ENCODE peak calls at places on chromosomes 13 and 19, in nine cellular contexts. One of them, this sample, is unnamed.
A peak's percentile ranks its signal among the peaks of the same experiment; 100 is the strongest.

GRCh38 chr19:50492303-50493052 is 15.8 kb upstream of the GARIN5A start:
- DNase-seq in NB4: peak; percentile 46
- DNase-seq in AG04450: no peak
- DNase-seq in endothelial cell: no peak
- DNase-seq in AG10803: no peak
- DNase-seq in lower lobe of right lung: peak; percentile 39
- DNase-seq in fibroblast of mammary gland: no peak
- DNase-seq in thoracic aorta: no peak
- DNase-seq in heart left ventricle: no peak
- DNase-seq in this sample: no peak

GRCh38 chr19:9883231-9883758 is 48.2 kb downstream of the PIN1 start:
- DNase-seq in NB4: no peak
- DNase-seq in AG04450: no peak
- DNase-seq in endothelial cell: no peak
- DNase-seq in AG10803: no peak
- DNase-seq in lower lobe of right lung: no peak
- DNase-seq in fibroblast of mammary gland: no peak
- DNase-seq in thoracic aorta: no peak
- DNase-seq in heart left ventricle: no peak
- DNase-seq in this sample: no peak

GRCh38 chr19:35757231-35757748 is 461 bp upstream of the HSPB6 start:
- DNase-seq in NB4: peak; percentile 74
- DNase-seq in AG04450: peak; percentile 85
- DNase-seq in endothelial cell: peak; percentile 32
- DNase-seq in AG10803: peak; percentile 88
- DNase-seq in lower lobe of right lung: no peak
- DNase-seq in fibroblast of mammary gland: peak; percentile 98
- DNase-seq in thoracic aorta: peak; percentile 76
- DNase-seq in heart left ventricle: peak; percentile 92
- DNase-seq in this sample: no peak

GRCh38 chr13:108194435-108194936 is 20.9 kb downstream of the LIG4 start:
- DNase-seq in NB4: no peak
- DNase-seq in AG04450: no peak
- DNase-seq in endothelial cell: no peak
- DNase-seq in AG10803: no peak
- DNase-seq in lower lobe of right lung: no peak
- DNase-seq in fibroblast of mammary gland: no peak
- DNase-seq in thoracic aorta: no peak
- DNase-seq in heart left ventricle: no peak
- DNase-seq in this sample: no peak

GRCh38 chr13:40996433-40997095 is 22.6 kb downstream of the ELF1 start:
- DNase-seq in NB4: peak; percentile 77
- DNase-seq in AG04450: no peak
- DNase-seq in endothelial cell: no peak
- DNase-seq in AG10803: no peak
- DNase-seq in lower lobe of right lung: no peak
- DNase-seq in fibroblast of mammary gland: no peak
- DNase-seq in thoracic aorta: no peak
- DNase-seq in heart left ventricle: no peak
- DNase-seq in this sample: no peak

GRCh38 chr13:101204270-101205011 is 211.9 kb downstream of the NALCN start:
- DNase-seq in NB4: no peak
- DNase-seq in AG04450: no peak
- DNase-seq in endothelial cell: no peak
- DNase-seq in AG10803: peak; percentile 20
- DNase-seq in lower lobe of right lung: no peak
- DNase-seq in fibroblast of mammary gland: peak; percentile 4
- DNase-seq in thoracic aorta: no peak
- DNase-seq in heart left ventricle: no peak
- DNase-seq in this sample: no peak

GRCh38 chr19:46297700-46298476 is 1.0 kb downstream of the HIF3A start:
- DNase-seq in NB4: no peak
- DNase-seq in AG04450: no peak
- DNase-seq in endothelial cell: no peak
- DNase-seq in AG10803: no peak
- DNase-seq in lower lobe of right lung: peak; percentile 69
- DNase-seq in fibroblast of mammary gland: peak; percentile 54
- DNase-seq in thoracic aorta: peak; percentile 47
- DNase-seq in heart left ventricle: peak; percentile 83
- DNase-seq in this sample: no peak

GRCh38 chr13:96806750-96807149 is 187.5 kb downstream of the OXGR1 start:
- DNase-seq in NB4: no peak
- DNase-seq in AG04450: no peak
- DNase-seq in endothelial cell: no peak
- DNase-seq in AG10803: no peak
- DNase-seq in lower lobe of right lung: no peak
- DNase-seq in fibroblast of mammary gland: no peak
- DNase-seq in thoracic aorta: no peak
- DNase-seq in heart left ventricle: no peak
- DNase-seq in this sample: no peak

GRCh38 chr13:112700291-112701060 is 10.6 kb downstream of the ATP11A start:
- DNase-seq in NB4: no peak
- DNase-seq in AG04450: no peak
- DNase-seq in endothelial cell: no peak
- DNase-seq in AG10803: no peak
- DNase-seq in lower lobe of right lung: no peak
- DNase-seq in fibroblast of mammary gland: no peak
- DNase-seq in thoracic aorta: no peak
- DNase-seq in heart left ventricle: peak; percentile 13
- DNase-seq in this sample: no peak

GRCh38 chr19:42115219-42115618 is 17.0 kb downstream of the POU2F2 start:
- DNase-seq in NB4: no peak
- DNase-seq in AG04450: no peak
- DNase-seq in endothelial cell: no peak
- DNase-seq in AG10803: peak; percentile 35
- DNase-seq in lower lobe of right lung: no peak
- DNase-seq in fibroblast of mammary gland: peak; percentile 30
- DNase-seq in thoracic aorta: no peak
- DNase-seq in heart left ventricle: no peak
- DNase-seq in this sample: no peak

GRCh38 chr13:50366488-50367174 is 351.4 kb downstream of the KCNRG start:
- DNase-seq in NB4: peak; percentile 11
- DNase-seq in AG04450: no peak
- DNase-seq in endothelial cell: no peak
- DNase-seq in AG10803: no peak
- DNase-seq in lower lobe of right lung: no peak
- DNase-seq in fibroblast of mammary gland: no peak
- DNase-seq in thoracic aorta: no peak
- DNase-seq in heart left ventricle: no peak
- DNase-seq in this sample: peak; percentile 49

GRCh38 chr19:2663920-2664571 is 38.4 kb downstream of the GNG7 start:
- DNase-seq in NB4: peak; percentile 27
- DNase-seq in AG04450: no peak
- DNase-seq in endothelial cell: no peak
- DNase-seq in AG10803: no peak
- DNase-seq in lower lobe of right lung: no peak
- DNase-seq in fibroblast of mammary gland: no peak
- DNase-seq in thoracic aorta: no peak
- DNase-seq in heart left ventricle: peak; percentile 83
- DNase-seq in this sample: peak; percentile 75

GRCh38 chr19:29285878-29286277 is 72.9 kb upstream of the UQCRFS1 start:
- DNase-seq in NB4: peak; percentile 91
- DNase-seq in AG04450: no peak
- DNase-seq in endothelial cell: peak; percentile 62
- DNase-seq in AG10803: no peak
- DNase-seq in lower lobe of right lung: no peak
- DNase-seq in fibroblast of mammary gland: no peak
- DNase-seq in thoracic aorta: no peak
- DNase-seq in heart left ventricle: no peak
- DNase-seq in this sample: no peak
- TF ChIP-seq CTCF in NB4: peak; percentile 39
- TF ChIP-seq CTCF in AG04450: no peak
- TF ChIP-seq CTCF in endothelial cell: no peak
- TF ChIP-seq CTCF in AG10803: peak; percentile 17
- TF ChIP-seq CTCF in lower lobe of right lung: no peak
- TF ChIP-seq CTCF in fibroblast of mammary gland: peak; percentile 1
- TF ChIP-seq CTCF in thoracic aorta: no peak
- TF ChIP-seq CTCF in heart left ventricle: peak; percentile 23
- TF ChIP-seq CTCF in this sample: no peak

DNA sequence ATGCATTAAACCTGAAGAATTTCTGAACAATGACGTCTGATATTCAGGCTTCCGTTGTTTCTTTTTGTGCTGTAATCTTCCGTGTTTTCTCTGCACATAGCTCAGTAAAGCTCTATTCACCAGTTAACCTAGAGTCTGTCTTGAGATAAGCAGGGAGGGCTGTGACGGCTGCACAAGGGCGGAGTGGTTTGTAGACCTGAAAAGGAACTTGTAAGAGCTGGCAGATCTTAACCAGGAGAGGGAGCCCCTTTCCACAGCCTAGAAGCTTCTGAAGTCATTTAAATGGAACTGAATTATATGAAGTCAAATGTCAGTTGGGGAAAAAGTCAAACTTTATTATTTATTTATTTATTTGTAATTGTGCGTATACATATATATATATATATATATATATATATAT is 27.5 kb downstream of the DPRX start:
- DNase-seq in NB4: peak; percentile 66
- DNase-seq in AG04450: no peak
- DNase-seq in endothelial cell: peak; percentile 31
- DNase-seq in AG10803: no peak
- DNase-seq in lower lobe of right lung: no peak
- DNase-seq in fibroblast of mammary gland: no peak
- DNase-seq in thoracic aorta: no peak
- DNase-seq in heart left ventricle: peak; percentile 54
- DNase-seq in this sample: no peak
- TF ChIP-seq CTCF in NB4: peak; percentile 37
- TF ChIP-seq CTCF in AG04450: no peak
- TF ChIP-seq CTCF in endothelial cell: no peak
- TF ChIP-seq CTCF in AG10803: no peak
- TF ChIP-seq CTCF in lower lobe of right lung: peak; percentile 45
- TF ChIP-seq CTCF in fibroblast of mammary gland: no peak
- TF ChIP-seq CTCF in thoracic aorta: no peak
- TF ChIP-seq CTCF in heart left ventricle: peak; percentile 52
- TF ChIP-seq CTCF in this sample: no peak

GRCh38 chr19:18232540-18233223 is 6.4 kb upstream of the PDE4C start:
- DNase-seq in NB4: no peak
- DNase-seq in AG04450: no peak
- DNase-seq in endothelial cell: peak; percentile 65
- DNase-seq in AG10803: no peak
- DNase-seq in lower lobe of right lung: no peak
- DNase-seq in fibroblast of mammary gland: no peak
- DNase-seq in thoracic aorta: no peak
- DNase-seq in heart left ventricle: no peak
- DNase-seq in this sample: no peak
- TF ChIP-seq CTCF in NB4: no peak
- TF ChIP-seq CTCF in AG04450: no peak
- TF ChIP-seq CTCF in endothelial cell: peak; percentile 27
- TF ChIP-seq CTCF in AG10803: no peak
- TF ChIP-seq CTCF in lower lobe of right lung: no peak
- TF ChIP-seq CTCF in fibroblast of mammary gland: no peak
- TF ChIP-seq CTCF in thoracic aorta: no peak
- TF ChIP-seq CTCF in heart left ventricle: no peak
- TF ChIP-seq CTCF in this sample: no peak

GRCh38 chr19:38956264-38956663 is 19.3 kb downstream of the FBXO17 start:
- DNase-seq in NB4: no peak
- DNase-seq in AG04450: no peak
- DNase-seq in endothelial cell: no peak
- DNase-seq in AG10803: no peak
- DNase-seq in lower lobe of right lung: no peak
- DNase-seq in fibroblast of mammary gland: no peak
- DNase-seq in thoracic aorta: no peak
- DNase-seq in heart left ventricle: no peak
- DNase-seq in this sample: no peak

GRCh38 chr19:38951187-38951586 is 20.4 kb downstream of the MRPS12 start:
- DNase-seq in NB4: no peak
- DNase-seq in AG04450: no peak
- DNase-seq in endothelial cell: no peak
- DNase-seq in AG10803: no peak
- DNase-seq in lower lobe of right lung: no peak
- DNase-seq in fibroblast of mammary gland: no peak
- DNase-seq in thoracic aorta: no peak
- DNase-seq in heart left ventricle: no peak
- DNase-seq in this sample: no peak

GRCh38 chr19:38953677-38954076 is 21.9 kb downstream of the FBXO17 start:
- DNase-seq in NB4: no peak
- DNase-seq in AG04450: no peak
- DNase-seq in endothelial cell: no peak
- DNase-seq in AG10803: no peak
- DNase-seq in lower lobe of right lung: no peak
- DNase-seq in fibroblast of mammary gland: no peak
- DNase-seq in thoracic aorta: no peak
- DNase-seq in heart left ventricle: no peak
- DNase-seq in this sample: no peak

GRCh38 chr19:38949580-38950367 is 19.0 kb downstream of the MRPS12 start:
- DNase-seq in NB4: no peak
- DNase-seq in AG04450: no peak
- DNase-seq in endothelial cell: peak; percentile 90
- DNase-seq in AG10803: peak; percentile 44
- DNase-seq in lower lobe of right lung: peak; percentile 94
- DNase-seq in fibroblast of mammary gland: peak; percentile 78
- DNase-seq in thoracic aorta: peak; percentile 52
- DNase-seq in heart left ventricle: peak; percentile 85
- DNase-seq in this sample: peak; percentile 92

DNA sequence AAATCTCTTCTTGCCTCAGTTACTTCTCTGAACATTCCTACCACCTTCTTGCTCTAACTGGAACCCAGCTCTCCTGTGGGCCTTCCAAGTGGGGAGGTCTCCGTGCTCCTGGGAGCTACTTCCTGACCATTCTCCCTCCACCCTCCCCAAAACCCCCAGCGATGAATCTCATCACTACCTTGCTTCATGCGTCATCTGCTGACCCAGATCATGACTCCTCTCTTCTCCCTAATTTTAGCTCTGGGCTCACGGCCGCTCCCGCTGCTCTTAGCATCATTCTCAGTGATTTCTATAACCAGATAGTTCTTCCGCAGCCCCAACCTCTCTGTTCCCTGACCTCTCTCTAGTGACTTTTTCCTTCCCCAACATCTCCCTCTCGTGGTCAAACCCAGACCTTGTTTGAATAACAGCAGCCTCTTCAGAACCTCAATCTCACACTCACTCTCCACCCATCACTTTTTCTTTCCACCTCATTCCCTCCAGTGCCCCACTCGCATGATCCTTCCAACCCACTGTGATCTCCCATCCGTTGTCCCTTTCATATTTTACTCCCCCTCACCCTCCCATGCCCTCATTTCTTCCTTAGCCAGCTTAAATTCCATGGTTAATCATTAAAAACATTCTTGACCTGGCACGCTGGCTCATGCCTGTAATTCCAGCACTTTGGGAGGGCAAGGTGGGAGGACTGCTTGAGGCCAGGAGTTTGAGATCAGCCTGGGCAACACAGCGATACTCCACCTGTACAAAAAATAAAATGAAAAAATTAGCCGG is 21.8 kb downstream of the MRPS12 start:
- DNase-seq in NB4: peak; percentile 64
- DNase-seq in AG04450: no peak
- DNase-seq in endothelial cell: peak; percentile 53
- DNase-seq in AG10803: no peak
- DNase-seq in lower lobe of right lung: no peak
- DNase-seq in fibroblast of mammary gland: no peak
- DNase-seq in thoracic aorta: no peak
- DNase-seq in heart left ventricle: no peak
- DNase-seq in this sample: peak; percentile 69
- TF ChIP-seq CTCF in NB4: peak; percentile 48
- TF ChIP-seq CTCF in AG04450: peak; percentile 32
- TF ChIP-seq CTCF in endothelial cell: peak; percentile 26
- TF ChIP-seq CTCF in AG10803: no peak
- TF ChIP-seq CTCF in lower lobe of right lung: peak; percentile 34
- TF ChIP-seq CTCF in fibroblast of mammary gland: no peak
- TF ChIP-seq CTCF in thoracic aorta: no peak
- TF ChIP-seq CTCF in heart left ventricle: peak; percentile 47
- TF ChIP-seq CTCF in this sample: no peak

GRCh38 chr13:27203854-27204253 is 32.2 kb upstream of the USP12 start:
- DNase-seq in NB4: peak; percentile 39
- DNase-seq in AG04450: no peak
- DNase-seq in endothelial cell: no peak
- DNase-seq in AG10803: peak; percentile 12
- DNase-seq in lower lobe of right lung: no peak
- DNase-seq in fibroblast of mammary gland: peak; percentile 50
- DNase-seq in thoracic aorta: no peak
- DNase-seq in heart left ventricle: no peak
- DNase-seq in this sample: no peak
- TF ChIP-seq CTCF in NB4: no peak
- TF ChIP-seq CTCF in AG04450: peak; percentile 30
- TF ChIP-seq CTCF in endothelial cell: no peak
- TF ChIP-seq CTCF in AG10803: peak; percentile 23
- TF ChIP-seq CTCF in lower lobe of right lung: no peak
- TF ChIP-seq CTCF in fibroblast of mammary gland: peak; percentile 27
- TF ChIP-seq CTCF in thoracic aorta: no peak
- TF ChIP-seq CTCF in heart left ventricle: peak; percentile 49
- TF ChIP-seq CTCF in this sample: peak; percentile 11